ENCODE peak calls at places on chromosomes 7 and 10, in four cellular contexts. One of them, this sample, is unnamed.
A peak's percentile ranks its signal among the peaks of the same experiment; 100 is the strongest.

GRCh38 chr7:132703742-132704141 is 127.5 kb upstream of the PLXNA4 start:
- DNase-seq in tibial nerve: no peak
- DNase-seq in ovary: no peak
- DNase-seq in suprapubic skin: no peak
- DNase-seq in this sample: no peak

GRCh38 chr7:88280801-88281200 is 25.9 kb downstream of the STEAP4 start:
- DNase-seq in suprapubic skin: no peak
- DNase-seq in tibial nerve: no peak
- DNase-seq in ovary: no peak
- DNase-seq in this sample: no peak

GRCh38 chr7:31776616-31777015 is 89.6 kb downstream of the PPP1R17 start:
- DNase-seq in tibial nerve: no peak
- DNase-seq in suprapubic skin: no peak
- DNase-seq in ovary: no peak
- DNase-seq in this sample: no peak

GRCh38 chr7:31119249-31119648 is 67.1 kb downstream of the ADCYAP1R1 start:
- DNase-seq in tibial nerve: no peak
- DNase-seq in ovary: no peak
- DNase-seq in suprapubic skin: peak; percentile 11
- DNase-seq in this sample: no peak

GRCh38 chr7:8147004-8147403 is 115.0 kb downstream of the ICA1 start:
- DNase-seq in ovary: no peak
- DNase-seq in suprapubic skin: no peak
- DNase-seq in tibial nerve: no peak
- DNase-seq in this sample: no peak

GRCh38 chr7:151507806-151508205 is 11.9 kb downstream of the RHEB start:
- DNase-seq in ovary: no peak
- DNase-seq in suprapubic skin: no peak
- DNase-seq in tibial nerve: no peak
- DNase-seq in this sample: no peak

GRCh38 chr7:132321387-132321786 is 254.9 kb downstream of the PLXNA4 start:
- DNase-seq in tibial nerve: no peak
- DNase-seq in ovary: no peak
- DNase-seq in suprapubic skin: no peak
- DNase-seq in this sample: no peak

GRCh38 chr7:44974549-44974948 is 4.3 kb downstream of the MYO1G start:
- DNase-seq in ovary: peak; percentile 18
- DNase-seq in tibial nerve: no peak
- DNase-seq in suprapubic skin: no peak
- DNase-seq in this sample: no peak

GRCh38 chr10:21675157-21675796 is 141.2 kb downstream of the MLLT10 start:
- DNase-seq in tibial nerve: peak; percentile 11
- DNase-seq in ovary: no peak
- DNase-seq in suprapubic skin: no peak
- DNase-seq in this sample: no peak

DNA sequence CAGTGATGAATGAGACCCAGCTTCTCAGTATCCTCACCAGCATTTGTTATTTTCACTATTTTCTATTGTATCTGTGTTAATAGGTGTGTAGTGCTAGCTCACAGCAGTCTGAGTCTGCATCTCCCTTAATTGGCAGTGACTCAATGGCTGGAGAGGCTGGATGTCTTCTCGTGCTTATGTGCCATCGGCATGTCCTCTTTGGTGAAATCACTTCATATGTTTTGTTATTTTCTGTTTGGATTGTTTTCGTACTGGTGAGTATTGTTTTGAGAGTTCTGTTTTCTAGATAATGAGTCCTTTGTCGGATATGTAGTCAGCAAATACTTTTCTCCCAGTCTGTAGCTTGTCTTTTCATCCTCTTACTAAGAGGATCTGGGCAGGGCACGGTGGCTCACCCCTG is 66.1 kb downstream of the AMZ1 start:
- DNase-seq in suprapubic skin: no peak
- DNase-seq in ovary: no peak
- DNase-seq in tibial nerve: no peak
- DNase-seq in this sample: no peak
- H3K36me3 ChIP-seq in suprapubic skin: no peaks in the 10 kb centered on the region
- H3K36me3 ChIP-seq in ovary: no peaks in the 10 kb centered on the region
- H3K36me3 ChIP-seq in tibial nerve: no peaks in the 10 kb centered on the region
- H3K36me3 ChIP-seq in this sample: no peaks in the 10 kb centered on the region

GRCh38 chr7:16266877-16267276 is 154.5 kb downstream of the CRPPA start:
- DNase-seq in tibial nerve: no peak
- DNase-seq in ovary: no peak
- DNase-seq in suprapubic skin: no peak
- DNase-seq in this sample: no peak

GRCh38 chr7:16267953-16268820 is 153.2 kb downstream of the CRPPA start:
- DNase-seq in suprapubic skin: no peak
- DNase-seq in ovary: no peak
- DNase-seq in tibial nerve: no peak
- DNase-seq in this sample: no peak

GRCh38 chr7:16271355-16271754 is 150.0 kb downstream of the CRPPA start:
- DNase-seq in tibial nerve: no peak
- DNase-seq in suprapubic skin: no peak
- DNase-seq in ovary: no peak
- DNase-seq in this sample: no peak

GRCh38 chr7:16270844-16271243 is 150.5 kb downstream of the CRPPA start:
- DNase-seq in tibial nerve: no peak
- DNase-seq in ovary: no peak
- DNase-seq in suprapubic skin: no peak
- DNase-seq in this sample: no peak

GRCh38 chr7:16268821-16269768 is 152.2 kb downstream of the CRPPA start:
- DNase-seq in suprapubic skin: no peak
- DNase-seq in tibial nerve: no peak
- DNase-seq in ovary: no peak
- DNase-seq in this sample: no peak
- TF ChIP-seq POLR2A in suprapubic skin: no peak
- TF ChIP-seq POLR2A in tibial nerve: no peak
- TF ChIP-seq POLR2A in ovary: no peak
- TF ChIP-seq POLR2A in this sample: no peak

DNA sequence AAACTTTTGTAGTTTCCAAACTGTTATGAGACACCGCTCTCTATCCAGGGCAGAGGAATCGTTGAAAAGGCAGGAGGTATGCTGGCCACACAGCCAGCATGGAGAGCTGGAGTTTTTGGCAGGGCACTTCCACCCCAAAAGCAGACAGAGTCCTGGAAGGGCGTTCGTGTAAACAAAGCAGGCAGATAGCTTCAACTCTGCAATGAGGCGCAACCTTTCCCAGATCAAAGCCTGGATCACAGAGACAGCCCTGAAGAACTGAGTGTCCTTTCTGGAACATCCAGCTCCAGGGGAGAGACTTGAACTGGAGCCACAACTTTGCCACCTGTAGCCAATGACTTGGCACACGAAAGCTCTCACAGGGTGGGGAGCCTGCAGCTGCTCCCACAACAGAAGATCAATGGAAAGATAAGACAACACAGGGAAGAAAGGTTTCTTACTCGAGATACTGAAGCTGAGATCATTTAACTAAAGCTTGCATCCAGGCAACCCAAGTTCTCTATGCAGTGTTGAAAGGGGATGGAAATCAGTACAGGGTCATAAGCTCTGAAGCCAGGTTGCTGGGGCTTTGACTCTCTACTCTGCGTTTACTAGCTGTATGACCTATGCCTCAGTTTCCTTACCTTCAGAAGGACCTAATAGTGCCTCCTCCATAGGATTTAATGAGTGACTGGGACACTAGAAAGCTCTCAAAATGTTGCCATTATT is 434.7 kb upstream of the NPVF start:
- DNase-seq in tibial nerve: peak; percentile 24
- DNase-seq in suprapubic skin: no peak
- DNase-seq in ovary: peak; percentile 73
- DNase-seq in this sample: no peak
- H3K27ac ChIP-seq in tibial nerve: no peak overlapping the region
- H3K27ac ChIP-seq in suprapubic skin: peak overlapping the region; percentile 59
- H3K27ac ChIP-seq in ovary: peak overlapping the region; percentile 52
- H3K27ac ChIP-seq in this sample: no peak overlapping the region

GRCh38 chr7:72492446-72492845 is 80.3 kb upstream of the CALN1 start:
- DNase-seq in suprapubic skin: no peak
- DNase-seq in ovary: no peak
- DNase-seq in tibial nerve: no peak
- DNase-seq in this sample: no peak
- H3K36me3 ChIP-seq in suprapubic skin: no peaks in the 10 kb centered on the region
- H3K36me3 ChIP-seq in ovary: no peaks in the 10 kb centered on the region
- H3K36me3 ChIP-seq in tibial nerve: no peaks in the 10 kb centered on the region
- H3K36me3 ChIP-seq in this sample: no peaks in the 10 kb centered on the region

GRCh38 chr10:60944159-60944909 is at the start of gene RHOBTB1:
- DNase-seq in ovary: peak; percentile 80
- DNase-seq in suprapubic skin: peak; percentile 85
- DNase-seq in tibial nerve: peak; percentile 64
- DNase-seq in this sample: no peak
- TF ChIP-seq POLR2A in ovary: peak; percentile 84
- TF ChIP-seq POLR2A in suprapubic skin: peak; percentile 57
- TF ChIP-seq POLR2A in tibial nerve: peak; percentile 46
- TF ChIP-seq POLR2A in this sample: no peak

GRCh38 chr10:126663880-126664279 is 6.6 kb downstream of the C10orf90 start:
- DNase-seq in ovary: no peak
- DNase-seq in suprapubic skin: no peak
- DNase-seq in tibial nerve: no peak
- DNase-seq in this sample: no peak
- H3K27ac ChIP-seq in ovary: no peak overlapping the region
- H3K27ac ChIP-seq in suprapubic skin: no peak overlapping the region
- H3K27ac ChIP-seq in tibial nerve: no peak overlapping the region
- H3K27ac ChIP-seq in this sample: peak overlapping the region; percentile 45

DNA sequence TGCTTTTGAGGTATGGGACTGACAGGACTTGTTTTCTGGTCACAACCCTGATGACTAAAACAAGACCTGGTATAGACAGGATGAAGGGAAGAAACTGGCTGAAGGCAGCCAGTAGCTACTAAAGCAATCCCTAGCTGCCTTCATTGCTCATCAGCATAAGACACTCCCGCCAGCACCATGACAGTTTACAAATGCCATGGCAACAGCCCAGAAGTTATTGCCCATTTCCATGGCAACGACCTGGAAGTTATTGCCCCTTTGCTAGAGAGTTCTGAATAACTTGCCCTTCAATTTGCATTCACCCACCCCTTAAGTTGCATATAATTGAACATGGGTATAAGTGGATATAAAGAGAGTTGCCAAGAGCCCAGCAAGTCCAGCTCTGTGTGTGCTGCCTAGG is 169.6 kb upstream of the FAM171A1 start:
- DNase-seq in suprapubic skin: no peak
- DNase-seq in ovary: no peak
- DNase-seq in tibial nerve: no peak
- DNase-seq in this sample: no peak
- H3K36me3 ChIP-seq in suprapubic skin: no peaks in the 10 kb centered on the region
- H3K36me3 ChIP-seq in ovary: no peaks in the 10 kb centered on the region
- H3K36me3 ChIP-seq in tibial nerve: no peaks in the 10 kb centered on the region
- H3K36me3 ChIP-seq in this sample: no peaks in the 10 kb centered on the region